ENCODE peak calls at places on chromosomes 13 and 19, in eight cellular contexts. One of them, this sample, is unnamed.

GRCh38 chr13:62293081-62293480 is 877.4 kb upstream of the PCDH20 start:
- DNase-seq in cardiac fibroblast: peak; percentile 0
- DNase-seq in endothelial cell: no peak
- DNase-seq in progenitor cell of endocrine pancreas: no peak
- DNase-seq in body of pancreas: no peak
- DNase-seq in nephron progenitor cell: no peak
- DNase-seq in omental fat pad: no peak
- DNase-seq in PC-3: peak; percentile 46
- DNase-seq in this sample: no peak

GRCh38 chr19:41324921-41325639 is 15.1 kb downstream of the CCDC97 start:
- DNase-seq in cardiac fibroblast: peak; percentile 84
- DNase-seq in endothelial cell: peak; percentile 65
- DNase-seq in progenitor cell of endocrine pancreas: no peak
- DNase-seq in body of pancreas: peak; percentile 62
- DNase-seq in nephron progenitor cell: peak; percentile 73
- DNase-seq in omental fat pad: no peak
- DNase-seq in PC-3: peak; percentile 55
- DNase-seq in this sample: peak; percentile 57

GRCh38 chr19:2389594-2389993 is 29.5 kb downstream of the TMPRSS9 start:
- DNase-seq in cardiac fibroblast: no peak
- DNase-seq in endothelial cell: no peak
- DNase-seq in progenitor cell of endocrine pancreas: no peak
- DNase-seq in body of pancreas: no peak
- DNase-seq in nephron progenitor cell: no peak
- DNase-seq in omental fat pad: no peak
- DNase-seq in PC-3: no peak
- DNase-seq in this sample: no peak

GRCh38 chr13:30418075-30418715 is 4.1 kb upstream of the UBE2L5 start:
- DNase-seq in cardiac fibroblast: no peak
- DNase-seq in endothelial cell: no peak
- DNase-seq in progenitor cell of endocrine pancreas: no peak
- DNase-seq in body of pancreas: no peak
- DNase-seq in nephron progenitor cell: no peak
- DNase-seq in omental fat pad: no peak
- DNase-seq in PC-3: no peak
- DNase-seq in this sample: no peak

GRCh38 chr13:49620170-49620621 is 8.1 kb upstream of the ARL11 start:
- DNase-seq in cardiac fibroblast: no peak
- DNase-seq in endothelial cell: no peak
- DNase-seq in progenitor cell of endocrine pancreas: no peak
- DNase-seq in body of pancreas: no peak
- DNase-seq in nephron progenitor cell: no peak
- DNase-seq in omental fat pad: no peak
- DNase-seq in PC-3: no peak
- DNase-seq in this sample: no peak

GRCh38 chr19:41206456-41206855 is 12.6 kb upstream of the AXL start:
- DNase-seq in cardiac fibroblast: no peak
- DNase-seq in endothelial cell: no peak
- DNase-seq in progenitor cell of endocrine pancreas: no peak
- DNase-seq in body of pancreas: no peak
- DNase-seq in nephron progenitor cell: no peak
- DNase-seq in omental fat pad: no peak
- DNase-seq in PC-3: no peak
- DNase-seq in this sample: no peak

GRCh38 chr19:5536337-5536894 is 31.3 kb downstream of the TINCR start:
- DNase-seq in cardiac fibroblast: peak; percentile 60
- DNase-seq in endothelial cell: peak; percentile 68
- DNase-seq in progenitor cell of endocrine pancreas: peak; percentile 59
- DNase-seq in body of pancreas: peak; percentile 76
- DNase-seq in nephron progenitor cell: peak; percentile 82
- DNase-seq in omental fat pad: no peak
- DNase-seq in PC-3: peak; percentile 48
- DNase-seq in this sample: no peak

GRCh38 chr13:34412295-34412694 is 529.8 kb upstream of the NBEA start:
- DNase-seq in cardiac fibroblast: no peak
- DNase-seq in endothelial cell: no peak
- DNase-seq in progenitor cell of endocrine pancreas: no peak
- DNase-seq in body of pancreas: no peak
- DNase-seq in nephron progenitor cell: no peak
- DNase-seq in omental fat pad: no peak
- DNase-seq in PC-3: peak; percentile 12
- DNase-seq in this sample: no peak

GRCh38 chr13:25330541-25330940 is 29.1 kb downstream of the NUP58 start:
- DNase-seq in cardiac fibroblast: peak; percentile 10
- DNase-seq in endothelial cell: no peak
- DNase-seq in progenitor cell of endocrine pancreas: no peak
- DNase-seq in body of pancreas: no peak
- DNase-seq in nephron progenitor cell: no peak
- DNase-seq in omental fat pad: no peak
- DNase-seq in PC-3: peak; percentile 8
- DNase-seq in this sample: no peak

GRCh38 chr13:102293723-102294122 is 108.1 kb downstream of the FGF14 start:
- DNase-seq in cardiac fibroblast: no peak
- DNase-seq in endothelial cell: no peak
- DNase-seq in progenitor cell of endocrine pancreas: no peak
- DNase-seq in body of pancreas: no peak
- DNase-seq in nephron progenitor cell: no peak
- DNase-seq in omental fat pad: no peak
- DNase-seq in PC-3: no peak
- DNase-seq in this sample: no peak

GRCh38 chr19:29551774-29552173 is 26.0 kb downstream of the VSTM2B start:
- DNase-seq in cardiac fibroblast: no peak
- DNase-seq in endothelial cell: no peak
- DNase-seq in progenitor cell of endocrine pancreas: no peak
- DNase-seq in body of pancreas: no peak
- DNase-seq in nephron progenitor cell: no peak
- DNase-seq in omental fat pad: no peak
- DNase-seq in PC-3: no peak
- DNase-seq in this sample: no peak

GRCh38 chr19:46585539-46585938 is 15.6 kb upstream of the CALM3 start:
- DNase-seq in cardiac fibroblast: no peak
- DNase-seq in endothelial cell: no peak
- DNase-seq in progenitor cell of endocrine pancreas: no peak
- DNase-seq in body of pancreas: no peak
- DNase-seq in nephron progenitor cell: no peak
- DNase-seq in omental fat pad: no peak
- DNase-seq in PC-3: no peak
- DNase-seq in this sample: no peak

DNA sequence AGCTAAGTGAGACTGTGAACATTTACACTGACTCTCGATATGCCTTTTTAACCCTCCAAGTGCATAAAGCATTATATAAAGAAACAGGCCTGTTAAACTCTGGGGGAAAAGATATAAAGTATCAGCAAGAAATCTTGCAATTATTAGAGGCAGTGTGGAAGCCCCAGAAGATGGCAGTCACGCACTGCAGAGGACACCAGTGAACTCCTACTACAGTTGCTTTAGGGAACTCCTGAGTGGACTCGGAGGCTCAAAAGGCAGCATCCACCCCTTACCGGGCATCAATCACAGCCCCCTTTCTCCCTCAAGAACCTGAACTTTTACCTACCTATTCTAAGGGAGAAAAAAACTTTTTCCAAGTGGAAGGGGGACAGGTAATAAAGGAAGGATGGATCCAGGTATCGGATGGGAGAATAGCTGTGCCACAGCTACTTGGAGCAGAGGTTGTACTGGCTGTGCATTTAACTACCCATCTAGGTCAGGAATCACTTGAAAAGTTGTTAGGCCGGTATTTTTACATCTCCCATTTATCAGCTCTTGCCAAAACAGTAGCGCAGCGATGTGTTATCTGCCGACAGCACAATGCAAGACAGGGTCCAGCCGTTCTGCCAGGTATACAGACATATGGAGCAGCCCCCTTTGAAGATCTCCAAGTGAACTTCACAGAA is 80.1 kb downstream of the ZNF486 start:
- DNase-seq in cardiac fibroblast: peak; percentile 3
- DNase-seq in endothelial cell: peak; percentile 45
- DNase-seq in progenitor cell of endocrine pancreas: peak; percentile 29
- DNase-seq in body of pancreas: peak; percentile 59
- DNase-seq in nephron progenitor cell: peak; percentile 38
- DNase-seq in omental fat pad: no peak
- DNase-seq in PC-3: peak; percentile 5
- DNase-seq in this sample: no peak
- TF ChIP-seq CTCF in cardiac fibroblast: peak; percentile 47
- TF ChIP-seq CTCF in endothelial cell: no peak
- TF ChIP-seq CTCF in progenitor cell of endocrine pancreas: peak; percentile 74
- TF ChIP-seq CTCF in body of pancreas: peak; percentile 31
- TF ChIP-seq CTCF in nephron progenitor cell: peak; percentile 56
- TF ChIP-seq CTCF in omental fat pad: no peak
- TF ChIP-seq CTCF in PC-3: no peak
- TF ChIP-seq CTCF in this sample: peak; percentile 72

GRCh38 chr19:19513671-19514070 is 1.7 kb downstream of the TSSK6 start:
- DNase-seq in cardiac fibroblast: no peak
- DNase-seq in endothelial cell: no peak
- DNase-seq in progenitor cell of endocrine pancreas: no peak
- DNase-seq in body of pancreas: no peak
- DNase-seq in nephron progenitor cell: no peak
- DNase-seq in omental fat pad: no peak
- DNase-seq in PC-3: no peak
- DNase-seq in this sample: no peak

GRCh38 chr19:19514215-19514633 is 1.1 kb downstream of the TSSK6 start:
- DNase-seq in cardiac fibroblast: peak; percentile 79
- DNase-seq in endothelial cell: no peak
- DNase-seq in progenitor cell of endocrine pancreas: no peak
- DNase-seq in body of pancreas: peak; percentile 32
- DNase-seq in nephron progenitor cell: no peak
- DNase-seq in omental fat pad: no peak
- DNase-seq in PC-3: no peak
- DNase-seq in this sample: no peak

GRCh38 chr19:19517235-19517619 is 1.2 kb downstream of the NDUFA13 start:
- DNase-seq in cardiac fibroblast: no peak
- DNase-seq in endothelial cell: no peak
- DNase-seq in progenitor cell of endocrine pancreas: no peak
- DNase-seq in body of pancreas: no peak
- DNase-seq in nephron progenitor cell: no peak
- DNase-seq in omental fat pad: no peak
- DNase-seq in PC-3: no peak
- DNase-seq in this sample: no peak

GRCh38 chr19:19515764-19516519 is at the start of gene NDUFA13:
- DNase-seq in cardiac fibroblast: peak; percentile 94
- DNase-seq in endothelial cell: peak; percentile 92
- DNase-seq in progenitor cell of endocrine pancreas: peak; percentile 87
- DNase-seq in body of pancreas: peak; percentile 94
- DNase-seq in nephron progenitor cell: peak; percentile 96
- DNase-seq in omental fat pad: peak; percentile 94
- DNase-seq in PC-3: peak; percentile 97
- DNase-seq in this sample: peak; percentile 94

DNA sequence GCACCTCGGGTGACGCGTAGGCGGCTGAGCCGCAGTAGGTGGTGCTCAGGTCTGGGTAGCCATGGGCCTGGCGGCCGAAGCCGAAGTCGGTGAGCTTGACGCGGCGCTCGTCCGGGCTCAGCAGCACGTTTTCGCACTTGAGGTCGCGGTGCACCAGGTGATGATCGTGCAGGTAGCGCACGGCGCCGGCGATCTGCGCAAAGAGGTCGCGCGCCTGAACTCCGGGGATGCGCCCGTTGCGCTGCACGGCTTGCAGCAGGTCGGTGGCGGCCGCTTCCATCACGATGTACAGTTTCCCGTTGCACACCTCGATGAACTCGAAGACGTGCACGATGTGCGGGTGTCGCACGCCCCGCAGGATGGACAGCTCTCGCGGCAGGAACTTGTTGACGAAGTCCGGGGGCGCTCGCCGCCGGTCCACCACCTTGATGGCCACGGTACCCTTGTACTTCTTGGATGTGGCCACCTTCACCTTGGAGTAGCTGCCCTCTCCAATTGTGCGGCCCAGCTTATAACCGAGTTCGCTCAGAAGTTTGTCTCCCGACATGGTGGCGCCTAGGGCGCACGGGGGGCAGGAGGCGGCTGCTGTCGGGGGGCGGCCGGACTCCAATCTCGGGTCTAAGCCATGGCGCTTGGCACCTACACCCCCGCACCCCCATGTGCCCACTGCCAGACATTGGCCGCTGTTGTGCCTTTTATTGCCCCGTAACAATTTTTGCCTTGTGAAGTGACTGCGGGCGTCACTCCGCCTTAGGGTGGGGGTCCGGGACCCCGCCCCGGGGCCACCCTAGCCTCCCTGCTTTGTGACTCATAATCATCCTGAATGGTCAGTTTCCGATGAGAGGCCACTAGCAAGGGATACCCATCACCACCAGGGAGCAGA is at the start of gene TSSK6:
- DNase-seq in cardiac fibroblast: no peak
- DNase-seq in endothelial cell: no peak
- DNase-seq in progenitor cell of endocrine pancreas: no peak
- DNase-seq in body of pancreas: no peak
- DNase-seq in nephron progenitor cell: no peak
- DNase-seq in omental fat pad: no peak
- DNase-seq in PC-3: peak; percentile 20
- DNase-seq in this sample: no peak
- TF ChIP-seq CTCF in cardiac fibroblast: no peak
- TF ChIP-seq CTCF in endothelial cell: no peak
- TF ChIP-seq CTCF in progenitor cell of endocrine pancreas: no peak
- TF ChIP-seq CTCF in body of pancreas: no peak
- TF ChIP-seq CTCF in nephron progenitor cell: no peak
- TF ChIP-seq CTCF in omental fat pad: no peak
- TF ChIP-seq CTCF in PC-3: peak; percentile 38
- TF ChIP-seq CTCF in this sample: no peak

GRCh38 chr13:47126432-47126831 is 229.6 kb upstream of the HTR2A start:
- DNase-seq in cardiac fibroblast: peak; percentile 54
- DNase-seq in endothelial cell: no peak
- DNase-seq in progenitor cell of endocrine pancreas: no peak
- DNase-seq in body of pancreas: peak; percentile 9
- DNase-seq in nephron progenitor cell: no peak
- DNase-seq in omental fat pad: no peak
- DNase-seq in PC-3: no peak
- DNase-seq in this sample: no peak
- TF ChIP-seq CTCF in cardiac fibroblast: peak; percentile 15
- TF ChIP-seq CTCF in endothelial cell: no peak
- TF ChIP-seq CTCF in progenitor cell of endocrine pancreas: no peak
- TF ChIP-seq CTCF in body of pancreas: no peak
- TF ChIP-seq CTCF in nephron progenitor cell: no peak
- TF ChIP-seq CTCF in omental fat pad: no peak
- TF ChIP-seq CTCF in PC-3: peak; percentile 27
- TF ChIP-seq CTCF in this sample: no peak

GRCh38 chr19:13812544-13812943 is 17.3 kb downstream of the ZSWIM4 start:
- DNase-seq in cardiac fibroblast: no peak
- DNase-seq in endothelial cell: no peak
- DNase-seq in progenitor cell of endocrine pancreas: no peak
- DNase-seq in body of pancreas: no peak
- DNase-seq in nephron progenitor cell: no peak
- DNase-seq in omental fat pad: no peak
- DNase-seq in PC-3: no peak
- DNase-seq in this sample: no peak

GRCh38 chr19:13806728-13807127 is 11.5 kb downstream of the ZSWIM4 start:
- DNase-seq in cardiac fibroblast: no peak
- DNase-seq in endothelial cell: no peak
- DNase-seq in progenitor cell of endocrine pancreas: no peak
- DNase-seq in body of pancreas: no peak
- DNase-seq in nephron progenitor cell: no peak
- DNase-seq in omental fat pad: no peak
- DNase-seq in PC-3: no peak
- DNase-seq in this sample: no peak

GRCh38 chr19:13804830-13805683 is 9.8 kb downstream of the ZSWIM4 start:
- DNase-seq in cardiac fibroblast: no peak
- DNase-seq in endothelial cell: peak; percentile 39
- DNase-seq in progenitor cell of endocrine pancreas: no peak
- DNase-seq in body of pancreas: peak; percentile 65
- DNase-seq in nephron progenitor cell: peak; percentile 50
- DNase-seq in omental fat pad: no peak
- DNase-seq in PC-3: no peak
- DNase-seq in this sample: no peak

GRCh38 chr19:13807421-13808021 is 12.3 kb downstream of the ZSWIM4 start:
- DNase-seq in cardiac fibroblast: no peak
- DNase-seq in endothelial cell: no peak
- DNase-seq in progenitor cell of endocrine pancreas: no peak
- DNase-seq in body of pancreas: no peak
- DNase-seq in nephron progenitor cell: no peak
- DNase-seq in omental fat pad: no peak
- DNase-seq in PC-3: no peak
- DNase-seq in this sample: no peak

GRCh38 chr19:13808856-13809255 is 13.6 kb downstream of the ZSWIM4 start:
- DNase-seq in cardiac fibroblast: no peak
- DNase-seq in endothelial cell: no peak
- DNase-seq in progenitor cell of endocrine pancreas: no peak
- DNase-seq in body of pancreas: no peak
- DNase-seq in nephron progenitor cell: no peak
- DNase-seq in omental fat pad: no peak
- DNase-seq in PC-3: no peak
- DNase-seq in this sample: no peak
- TF ChIP-seq CTCF in cardiac fibroblast: no peak
- TF ChIP-seq CTCF in endothelial cell: no peak
- TF ChIP-seq CTCF in progenitor cell of endocrine pancreas: no peak
- TF ChIP-seq CTCF in body of pancreas: no peak
- TF ChIP-seq CTCF in nephron progenitor cell: no peak
- TF ChIP-seq CTCF in omental fat pad: no peak
- TF ChIP-seq CTCF in PC-3: no peak
- TF ChIP-seq CTCF in this sample: no peak